ENCODE peak calls at places on chromosomes 11 and 22, in ten cellular contexts. U is keratinocyte, X is cardiac fibroblast, H is tibial nerve, V is GM20000, T is fibroblast of gingiva, Q is T-helper 9 cell, E is GM10248, C is neuronal stem cell, L is mammary epithelial cell. P is an unnamed sample.

GRCh38 chr11:12811861-12812260 is 137.6 kb downstream of the TEAD1 start:
- DNase-seq in L (no peak), E (no peak), T (no peak), C (no peak), X (no peak), U (no peak), V (no peak), Q (no peak), H (no peak), P (no peak)

GRCh38 chr11:134398079-134398444 is 14.0 kb downstream of the B3GAT1 start:
- DNase-seq in H (no peak), X (no peak), C (no peak), T (no peak), L (no peak), Q (no peak), U (no peak), V (no peak), E (no peak), P (no peak)

GRCh38 chr11:118980191-118980881 is 8.8 kb downstream of the FOXR1 start:
- DNase-seq in C (no peak), T (no peak), U (no peak), V (peak; percentile 20), H (peak; percentile 23), Q (no peak), X (peak; percentile 22), E (no peak), L (no peak), P (no peak)

GRCh38 chr22:17786435-17787158 is 12.3 kb upstream of the BID start:
- DNase-seq in U (no peak), H (peak; percentile 54), Q (no peak), X (peak; percentile 65), C (peak; percentile 71), L (peak; percentile 30), E (no peak), T (no peak), V (no peak), P (no peak)

GRCh38 chr22:37330200-37331033 is 48.1 kb downstream of the CYTH4 start:
- DNase-seq in Q (no peak), T (peak; percentile 71), E (peak; percentile 75), V (peak; percentile 83), L (peak; percentile 65), C (peak; percentile 88), X (peak; percentile 92), U (no peak), H (no peak), P (no peak)

GRCh38 chr22:25496396-25497064 is 67.9 kb upstream of the GRK3 start:
- DNase-seq in X (no peak), H (no peak), C (no peak), Q (no peak), U (no peak), L (no peak), T (peak; percentile 72), V (no peak), E (no peak), P (no peak)

GRCh38 chr22:30079952-30080533 is at the start of gene HORMAD2:
- DNase-seq in T (peak; percentile 11), V (peak; percentile 49), H (no peak), U (no peak), C (peak; percentile 69), X (peak; percentile 38), Q (no peak), E (peak; percentile 31), L (no peak), P (no peak)

GRCh38 chr11:10701982-10702381 is 8.4 kb upstream of the IRAG1 start:
- DNase-seq in E (no peak), U (no peak), H (no peak), X (peak; percentile 43), Q (no peak), T (no peak), C (no peak), L (peak; percentile 50), V (no peak), P (no peak)

GRCh38 chr22:33112606-33113005 is 54.4 kb upstream of the SYN3 start:
- DNase-seq in L (no peak), V (no peak), E (no peak), C (no peak), U (no peak), H (no peak), T (no peak), Q (no peak), X (no peak), P (no peak)

GRCh38 chr22:22909605-22910271 is 22.1 kb downstream of the IGLL5 start:
- DNase-seq in L (no peak), T (no peak), E (no peak), Q (no peak), H (no peak), X (no peak), U (no peak), V (no peak), C (no peak), P (no peak)

GRCh38 chr11:109123811-109124787 is 297.9 kb upstream of the C11orf87 start:
- DNase-seq in L (no peak), X (peak; percentile 10), C (no peak), E (no peak), T (no peak), Q (no peak), H (no peak), V (no peak), U (no peak), P (no peak)

GRCh38 chr11:62140302-62141110 is 16.7 kb downstream of the INCENP start:
- DNase-seq in X (no peak), E (no peak), C (no peak), U (no peak), L (no peak), H (no peak), T (no peak), V (no peak), Q (no peak), P (no peak)

GRCh38 chr11:44776840-44777536 is 50.2 kb downstream of the TSPAN18 start:
- DNase-seq in H (no peak), Q (no peak), X (no peak), T (no peak), E (no peak), C (no peak), V (no peak), L (no peak), U (no peak), P (no peak)

GRCh38 chr11:14768789-14769188 is 123.2 kb downstream of the CYP2R1 start:
- DNase-seq in L (no peak), U (no peak), E (no peak), C (no peak), Q (no peak), T (no peak), X (no peak), H (no peak), V (no peak), P (no peak)

GRCh38 chr11:10628506-10629236 is 60.2 kb upstream of the LYVE1 start:
- DNase-seq in E (peak; percentile 38), V (no peak), U (no peak), X (no peak), C (no peak), H (no peak), L (no peak), T (no peak), Q (no peak), P (peak; percentile 10)

GRCh38 chr11:26549176-26549575 is 22.9 kb downstream of the MUC15 start:
- DNase-seq in H (no peak), Q (no peak), T (no peak), U (no peak), V (no peak), L (no peak), C (no peak), E (no peak), X (no peak), P (no peak)

GRCh38 chr11:30564994-30565393 is 21.2 kb downstream of the MPPED2 start:
- DNase-seq in C (no peak), T (no peak), H (no peak), X (no peak), U (no peak), E (no peak), V (no peak), Q (no peak), L (no peak), P (no peak)

GRCh38 chr11:10625982-10626311 is 57.5 kb upstream of the LYVE1 start:
- DNase-seq in T (no peak), E (no peak), Q (no peak), X (no peak), V (no peak), U (no peak), L (no peak), H (no peak), C (no peak), P (no peak)

GRCh38 chr11:17498058-17498457 is 21.4 kb upstream of the ABCC8 start:
- DNase-seq in C (no peak), T (no peak), X (no peak), U (no peak), L (no peak), E (no peak), H (no peak), V (no peak), Q (no peak), P (no peak)

GRCh38 chr22:50440544-50441249 is 34.1 kb downstream of the SBF1 start:
- DNase-seq in H (no peak), T (no peak), E (no peak), Q (no peak), X (no peak), V (no peak), C (no peak), L (no peak), U (no peak), P (no peak)

GRCh38 chr11:133896642-133897330 is 51.5 kb upstream of the SPATA19 start:
- DNase-seq in E (no peak), V (no peak), T (no peak), U (no peak), X (no peak), H (no peak), C (no peak), Q (no peak), L (no peak), P (no peak)

P was measured in CD4-positive, alpha-beta T cell.